ENCODE peak calls at places on chromosomes 11 and 22, in eight cellular contexts. D, M, W, L, A, G, C and T are unnamed samples.

GRCh38 chr11:122656073-122656630 is 630 bp downstream of the UBASH3B start:
- DNase-seq in W (peak), D (peak), G (no peak), A (peak), M (peak), C (no peak), L (peak), T (peak)

GRCh38 chr11:116171271-116172140 is 601.3 kb downstream of the BUD13 start:
- DNase-seq in A (no peak), W (no peak), G (no peak), C (no peak), D (no peak), L (no peak), M (no peak), T (no peak)

GRCh38 chr22:44330727-44331660 is 18.2 kb upstream of the SHISAL1 start:
- DNase-seq in M (no peak), A (no peak), D (no peak), W (no peak), G (no peak), C (no peak), L (no peak), T (no peak)

GRCh38 chr11:38672445-38672844 is 2074.4 kb upstream of the RAG2 start:
- DNase-seq in A (no peak), D (no peak), G (no peak), W (no peak), L (no peak), C (no peak), M (no peak), T (no peak)

GRCh38 chr11:75432911-75433321 is at the start of gene KLHL35:
- DNase-seq in G (no peak), W (peak), A (no peak), L (no peak), M (no peak), C (no peak), D (no peak), T (no peak)

GRCh38 chr11:81197396-81197795 is 1536.3 kb downstream of the FAM181B start:
- DNase-seq in L (no peak), G (no peak), C (no peak), M (no peak), W (no peak), A (no peak), D (no peak), T (no peak)

GRCh38 chr11:76798656-76799055 is 15.5 kb downstream of the TSKU start:
- DNase-seq in C (no peak), W (no peak), D (peak), A (no peak), M (no peak), G (no peak), L (no peak), T (no peak)

GRCh38 chr11:57763568-57763967 is 2.0 kb downstream of the CTNND1 start:
- DNase-seq in D (peak), W (no peak), L (no peak), M (no peak), G (no peak), A (no peak), C (no peak), T (peak)

GRCh38 chr11:31958086-31958735 is 132.7 kb upstream of the RCN1 start:
- DNase-seq in W (peak), C (no peak), A (peak), M (peak), D (peak), L (no peak), G (peak), T (peak)

GRCh38 chr11:8342821-8343681 is 79.4 kb upstream of the LMO1 start:
- DNase-seq in G (no peak), D (no peak), W (no peak), M (no peak), A (no peak), C (no peak), L (no peak), T (no peak)

GRCh38 chr11:2096919-2097301 is 42.3 kb downstream of the IGF2 start:
- DNase-seq in D (no peak), W (no peak), G (no peak), M (no peak), L (no peak), A (no peak), C (no peak), T (peak)

GRCh38 chr11:35763772-35764171 is 101.2 kb downstream of the TRIM44 start:
- DNase-seq in A (no peak), C (no peak), G (no peak), M (no peak), L (no peak), D (no peak), W (no peak), T (no peak)

GRCh38 chr11:64249563-64250405 is 1.5 kb upstream of the PLCB3 start:
- DNase-seq in M (no peak), W (no peak), G (no peak), C (no peak), A (no peak), L (no peak), D (no peak), T (no peak)

GRCh38 chr11:9601041-9601875 is 27.8 kb downstream of the WEE1 start:
- DNase-seq in D (peak), W (no peak), C (peak), G (no peak), M (peak), A (peak), L (peak), T (no peak)

GRCh38 chr22:45785458-45785857 is 113.8 kb downstream of the ATXN10 start:
- DNase-seq in D (no peak), A (no peak), W (no peak), L (no peak), M (no peak), C (no peak), G (no peak), T (no peak)

GRCh38 chr11:64234840-64235379 is 526 bp downstream of the VEGFB start:
- DNase-seq in C (no peak), D (peak), A (peak), G (peak), M (peak), L (no peak), W (no peak), T (peak)

GRCh38 chr11:104134760-104135159 is 29.2 kb downstream of the PDGFD start:
- DNase-seq in W (no peak), A (no peak), M (no peak), L (no peak), G (no peak), D (no peak), C (no peak), T (no peak)

GRCh38 chr11:133724116-133724515 is 121.2 kb downstream of the SPATA19 start:
- DNase-seq in C (no peak), G (no peak), W (no peak), L (no peak), A (no peak), M (no peak), D (peak), T (no peak)